ENCODE peak calls at places on chromosomes 13 and 19, in six cellular contexts. One of them, this sample, is unnamed.

GRCh38 chr13:111354789-111355188 is 34.3 kb downstream of the TEX29 start:
- ATAC-seq in GM12878: no peak
- ATAC-seq in K562: no peak
- ATAC-seq in upper lobe of left lung: no peak
- ATAC-seq in HepG2: no peak
- ATAC-seq in A549: no peak
- ATAC-seq in this sample: no peak

GRCh38 chr13:77339408-77339807 is 12.5 kb upstream of the MYCBP2 start:
- ATAC-seq in GM12878: peak; percentile 77
- ATAC-seq in K562: no peak
- ATAC-seq in upper lobe of left lung: no peak
- ATAC-seq in HepG2: no peak
- ATAC-seq in A549: no peak
- ATAC-seq in this sample: no peak

GRCh38 chr13:79079351-79079839 is 326.7 kb downstream of the RBM26 start:
- ATAC-seq in GM12878: no peak
- ATAC-seq in K562: no peak
- ATAC-seq in upper lobe of left lung: no peak
- ATAC-seq in HepG2: no peak
- ATAC-seq in A549: no peak
- ATAC-seq in this sample: no peak

GRCh38 chr19:342801-343421 is 1.7 kb downstream of the MIER2 start:
- ATAC-seq in GM12878: peak; percentile 31
- ATAC-seq in K562: peak; percentile 17
- ATAC-seq in upper lobe of left lung: peak; percentile 69
- ATAC-seq in HepG2: no peak
- ATAC-seq in A549: no peak
- ATAC-seq in this sample: peak; percentile 20

GRCh38 chr13:98315466-98315865 is 138.4 kb upstream of the RNF113B start:
- ATAC-seq in GM12878: no peak
- ATAC-seq in K562: no peak
- ATAC-seq in upper lobe of left lung: no peak
- ATAC-seq in HepG2: no peak
- ATAC-seq in A549: no peak
- ATAC-seq in this sample: no peak

GRCh38 chr13:108980237-108980636 is 350.8 kb downstream of the MYO16 start:
- ATAC-seq in GM12878: no peak
- ATAC-seq in K562: no peak
- ATAC-seq in upper lobe of left lung: no peak
- ATAC-seq in HepG2: no peak
- ATAC-seq in A549: no peak
- ATAC-seq in this sample: peak; percentile 31

GRCh38 chr13:101711307-101712025 is 259.0 kb downstream of the ITGBL1 start:
- ATAC-seq in GM12878: peak; percentile 35
- ATAC-seq in K562: no peak
- ATAC-seq in upper lobe of left lung: peak; percentile 36
- ATAC-seq in HepG2: no peak
- ATAC-seq in A549: no peak
- ATAC-seq in this sample: no peak

GRCh38 chr13:74210693-74211393 is 76.6 kb upstream of the KLF12 start:
- ATAC-seq in GM12878: no peak
- ATAC-seq in K562: no peak
- ATAC-seq in upper lobe of left lung: peak; percentile 84
- ATAC-seq in HepG2: no peak
- ATAC-seq in A549: peak; percentile 69
- ATAC-seq in this sample: peak; percentile 51

GRCh38 chr13:43835701-43836100 is 43.8 kb downstream of the CCDC122 start:
- ATAC-seq in GM12878: no peak
- ATAC-seq in K562: no peak
- ATAC-seq in upper lobe of left lung: no peak
- ATAC-seq in HepG2: no peak
- ATAC-seq in A549: no peak
- ATAC-seq in this sample: no peak

GRCh38 chr19:2215281-2215751 is 20.8 kb downstream of the PLEKHJ1 start:
- ATAC-seq in GM12878: no peak
- ATAC-seq in K562: peak; percentile 40
- ATAC-seq in upper lobe of left lung: no peak
- ATAC-seq in HepG2: no peak
- ATAC-seq in A549: no peak
- ATAC-seq in this sample: no peak

GRCh38 chr19:40686882-40687524 is 3.4 kb downstream of the NUMBL start:
- ATAC-seq in GM12878: no peak
- ATAC-seq in K562: no peak
- ATAC-seq in upper lobe of left lung: no peak
- ATAC-seq in HepG2: no peak
- ATAC-seq in A549: no peak
- ATAC-seq in this sample: no peak

GRCh38 chr13:112968910-112969691 is at the start of gene MCF2L:
- ATAC-seq in GM12878: no peak
- ATAC-seq in K562: no peak
- ATAC-seq in upper lobe of left lung: peak; percentile 53
- ATAC-seq in HepG2: peak; percentile 86
- ATAC-seq in A549: peak; percentile 64
- ATAC-seq in this sample: peak; percentile 57
- TF ChIP-seq EP300 in GM12878: no peak
- TF ChIP-seq EP300 in K562: no peak
- TF ChIP-seq EP300 in upper lobe of left lung: no peak
- TF ChIP-seq EP300 in HepG2: no peak
- TF ChIP-seq EP300 in A549: no peak
- TF ChIP-seq EP300 in this sample: no peak

DNA sequence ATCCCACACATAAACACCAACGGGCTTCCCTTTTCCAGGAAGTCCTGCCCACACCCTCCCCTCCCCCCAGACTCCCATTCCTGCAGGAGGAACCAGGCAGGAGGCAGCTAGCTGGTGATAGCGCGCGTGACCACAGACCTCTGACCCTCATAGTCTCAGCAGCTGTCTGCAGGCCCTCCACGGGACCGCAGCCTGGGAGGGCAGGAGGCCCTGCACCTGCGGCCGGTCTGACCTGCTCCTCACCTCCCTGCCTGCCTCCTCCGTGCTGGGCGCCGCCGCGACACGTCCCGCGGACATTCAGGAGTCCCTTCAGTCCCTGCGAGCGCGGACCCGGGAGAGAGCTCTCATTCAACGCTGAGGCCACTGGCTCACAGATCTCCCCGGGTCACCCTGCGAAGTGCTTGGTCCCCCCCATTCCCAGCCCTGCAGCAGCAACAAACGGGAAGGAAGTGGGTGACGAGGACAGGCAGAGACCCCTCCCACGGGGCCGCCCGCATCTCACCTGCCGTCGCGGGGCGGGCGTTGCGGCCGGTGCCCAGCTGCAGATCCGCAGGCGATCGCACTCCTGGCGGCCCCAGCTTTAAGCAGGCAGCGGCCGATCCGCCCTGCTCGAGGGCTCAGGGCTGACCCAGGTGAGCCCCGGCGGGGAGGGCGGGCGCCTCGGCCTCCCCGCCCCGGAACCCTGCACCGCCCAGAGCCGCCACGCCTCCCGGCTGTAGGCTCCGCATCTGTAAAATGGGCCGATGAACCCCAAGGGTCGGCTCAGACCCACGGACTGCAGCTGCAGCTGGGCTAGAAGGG is 1.1 kb upstream of the ACP5 start:
- ATAC-seq in GM12878: peak; percentile 71
- ATAC-seq in K562: peak; percentile 81
- ATAC-seq in upper lobe of left lung: peak; percentile 64
- ATAC-seq in HepG2: peak; percentile 70
- ATAC-seq in A549: peak; percentile 20
- ATAC-seq in this sample: peak; percentile 44
- H3K4me3 ChIP-seq in GM12878: peak overlapping the region; percentile 81
- H3K4me3 ChIP-seq in K562: no peak overlapping the region
- H3K4me3 ChIP-seq in upper lobe of left lung: peak overlapping the region; percentile 35
- H3K4me3 ChIP-seq in HepG2: no peak overlapping the region
- H3K4me3 ChIP-seq in A549: no peak overlapping the region
- H3K4me3 ChIP-seq in this sample: peak overlapping the region; percentile 43

DNA sequence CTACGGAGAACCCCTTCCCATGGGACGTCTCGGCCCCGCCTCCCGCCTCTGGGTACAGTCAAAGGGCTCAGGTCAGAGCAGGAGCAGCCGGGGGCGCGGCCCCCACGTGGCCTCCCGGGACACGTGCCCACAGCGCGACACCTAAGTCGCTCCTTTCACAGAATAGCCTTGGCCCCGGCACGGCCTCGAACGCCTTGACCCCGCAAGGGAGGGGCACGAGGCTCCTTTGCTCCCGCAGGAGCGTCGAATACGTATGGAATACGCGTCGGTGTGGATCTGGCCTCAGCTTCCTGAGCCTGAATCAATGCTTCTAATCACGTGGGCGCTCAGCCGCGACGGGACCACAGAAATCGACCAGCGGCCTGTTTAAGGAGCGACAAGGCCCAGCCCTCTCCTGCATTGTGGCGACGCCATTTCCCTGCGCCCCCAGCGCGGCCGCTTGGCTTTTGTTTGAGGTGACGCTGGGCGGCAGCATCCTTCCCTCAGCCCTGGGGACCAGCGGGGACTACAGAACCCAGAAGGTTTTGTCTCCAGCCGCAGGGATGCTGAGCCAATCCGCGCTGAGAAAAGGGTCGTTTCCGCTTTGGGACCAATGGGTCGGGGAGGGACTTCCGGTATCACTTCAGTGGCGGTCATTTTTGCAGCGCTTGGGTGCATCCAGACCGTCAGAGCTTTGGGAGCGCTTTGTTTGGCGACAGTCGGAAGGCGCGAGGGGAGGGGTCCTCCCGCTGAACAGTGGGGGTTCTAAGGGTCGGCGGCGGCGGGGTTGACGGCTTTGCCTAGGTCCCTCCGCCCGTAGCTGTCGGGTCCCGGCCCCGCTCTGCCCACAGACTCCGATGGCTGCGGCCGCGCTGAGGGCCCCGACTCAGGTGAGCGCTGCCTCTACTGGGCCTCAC is at the start of gene ZIK1:
- ATAC-seq in GM12878: peak; percentile 93
- ATAC-seq in K562: peak; percentile 28
- ATAC-seq in upper lobe of left lung: peak; percentile 93
- ATAC-seq in HepG2: peak; percentile 90
- ATAC-seq in A549: no peak
- ATAC-seq in this sample: peak; percentile 93
- TF ChIP-seq EP300 in GM12878: no peak
- TF ChIP-seq EP300 in K562: no peak
- TF ChIP-seq EP300 in upper lobe of left lung: no peak
- TF ChIP-seq EP300 in HepG2: no peak
- TF ChIP-seq EP300 in A549: no peak
- TF ChIP-seq EP300 in this sample: no peak

DNA sequence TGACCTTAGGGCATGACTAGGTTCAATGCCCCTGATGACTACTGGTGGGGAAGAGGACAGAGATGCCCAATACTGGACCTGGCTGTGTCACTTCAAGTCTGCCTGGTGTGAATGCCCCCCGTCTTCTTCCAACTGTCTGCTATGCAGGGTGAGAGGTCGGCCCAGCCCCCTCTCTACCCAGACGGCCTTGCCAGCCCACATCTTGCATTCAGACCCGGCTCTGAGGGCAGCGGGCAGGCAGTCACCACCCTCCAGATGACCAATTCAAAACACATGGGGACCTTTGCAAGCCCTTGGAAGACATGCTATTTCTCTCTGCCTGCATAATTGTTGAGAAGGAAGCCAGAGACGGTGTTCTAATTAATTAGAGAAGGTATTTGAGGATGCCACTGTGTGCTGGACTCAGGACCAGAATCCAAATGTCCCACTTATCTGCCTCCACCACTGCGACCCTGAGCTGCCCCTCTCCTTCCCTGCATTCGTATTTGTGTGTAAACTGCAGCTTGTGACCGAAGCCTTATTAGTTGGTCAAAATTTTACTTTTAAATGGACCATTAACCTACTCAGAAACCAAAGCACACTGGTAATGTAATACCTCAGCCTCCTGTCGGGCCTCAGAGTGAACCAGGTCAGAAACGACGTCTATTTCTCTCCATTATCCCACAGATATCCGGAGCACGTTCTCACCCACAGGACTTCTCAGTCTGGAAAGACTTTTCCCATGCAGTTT is 406.9 kb downstream of the ZNF536 start:
- ATAC-seq in GM12878: no peak
- ATAC-seq in K562: no peak
- ATAC-seq in upper lobe of left lung: no peak
- ATAC-seq in HepG2: no peak
- ATAC-seq in A549: no peak
- ATAC-seq in this sample: no peak
- H3K4me3 ChIP-seq in GM12878: no peak overlapping the region
- H3K4me3 ChIP-seq in K562: no peak overlapping the region
- H3K4me3 ChIP-seq in upper lobe of left lung: no peak overlapping the region
- H3K4me3 ChIP-seq in HepG2: no peak overlapping the region
- H3K4me3 ChIP-seq in A549: no peak overlapping the region
- H3K4me3 ChIP-seq in this sample: no peak overlapping the region

DNA sequence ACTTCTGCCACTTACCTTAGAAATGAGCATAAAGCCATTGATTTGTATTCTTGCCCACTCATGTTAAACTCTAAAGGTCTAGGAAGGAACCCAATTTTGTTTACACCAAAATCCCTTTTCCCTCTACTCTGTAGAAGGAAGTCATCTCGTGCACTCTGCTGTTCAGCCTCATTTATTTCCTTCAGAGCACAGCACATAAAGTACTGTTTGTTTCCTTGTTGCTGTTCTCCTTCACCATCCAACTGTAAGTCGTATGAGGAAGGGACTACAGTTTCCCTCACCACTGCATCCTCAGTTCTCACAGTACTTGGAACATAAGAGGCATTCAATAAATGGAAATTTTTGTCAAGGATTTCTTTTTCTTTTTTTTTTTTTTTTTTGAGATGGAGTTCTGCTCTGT is 24.6 kb downstream of the CDADC1 start:
- ATAC-seq in GM12878: no peak
- ATAC-seq in K562: no peak
- ATAC-seq in upper lobe of left lung: no peak
- ATAC-seq in HepG2: no peak
- ATAC-seq in A549: no peak
- ATAC-seq in this sample: no peak
- TF ChIP-seq EP300 in GM12878: no peak
- TF ChIP-seq EP300 in K562: no peak
- TF ChIP-seq EP300 in upper lobe of left lung: no peak
- TF ChIP-seq EP300 in HepG2: no peak
- TF ChIP-seq EP300 in A549: no peak
- TF ChIP-seq EP300 in this sample: no peak

DNA sequence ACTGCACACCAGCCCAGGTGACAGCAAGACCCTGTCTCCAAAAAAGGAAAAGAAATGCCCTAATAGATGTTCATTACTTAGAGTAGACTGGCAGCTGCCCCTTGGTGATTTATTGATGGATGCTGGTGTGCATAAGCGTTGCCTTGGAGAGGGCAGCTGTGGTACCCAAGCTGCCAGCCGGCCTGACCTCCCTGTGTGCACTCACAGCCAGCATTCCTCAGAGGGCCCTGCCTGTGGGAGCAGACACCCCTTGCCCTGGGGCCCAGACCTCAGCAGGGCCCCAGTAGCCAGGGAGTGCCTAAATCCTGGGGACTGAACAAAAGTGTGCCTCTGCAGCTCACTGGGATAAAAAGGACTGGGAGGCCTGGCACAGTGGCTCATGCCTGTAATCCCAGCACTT is 7.8 kb upstream of the ACTN4 start:
- ATAC-seq in GM12878: no peak
- ATAC-seq in K562: no peak
- ATAC-seq in upper lobe of left lung: no peak
- ATAC-seq in HepG2: no peak
- ATAC-seq in A549: peak; percentile 1
- ATAC-seq in this sample: no peak
- H3K4me3 ChIP-seq in GM12878: no peak overlapping the region
- H3K4me3 ChIP-seq in K562: no peak overlapping the region
- H3K4me3 ChIP-seq in upper lobe of left lung: no peak overlapping the region
- H3K4me3 ChIP-seq in HepG2: no peak overlapping the region
- H3K4me3 ChIP-seq in A549: no peak overlapping the region
- H3K4me3 ChIP-seq in this sample: no peak overlapping the region

This sample was measured in gastroesophageal sphincter.